ENCODE peak calls at places on chromosomes 16 and 17, in seven cellular contexts. W, J, A, T, Q, O and C are unnamed samples. For H3K36me3, the result is how much of the 10 kb centered on the place peaks cover.

GRCh38 chr17:58382108-58382884 is 30.3 kb upstream of the SUPT4H1 start:
- DNase-seq in A (no peak), Q (no peak), W (no peak), T (no peak), J (no peak), O (peak), C (no peak)

GRCh38 chr17:27268394-27269085 is 25.4 kb upstream of the WSB1 start:
- DNase-seq in W (no peak), J (no peak), T (no peak), O (no peak), Q (no peak), A (no peak), C (no peak)

GRCh38 chr17:2892305-2892971 is 96.2 kb downstream of the RAP1GAP2 start:
- DNase-seq in J (peak), A (no peak), W (no peak), O (no peak), Q (peak), T (no peak), C (no peak)

GRCh38 chr16:4194661-4195060 is 47.2 kb downstream of the SRL start:
- DNase-seq in O (no peak), T (no peak), A (no peak), W (no peak), J (no peak), Q (no peak), C (no peak)

GRCh38 chr16:85123891-85124635 is 11.8 kb upstream of the CIBAR2 start:
- DNase-seq in W (no peak), T (no peak), Q (peak), A (no peak), J (no peak), O (no peak), C (peak)

GRCh38 chr16:4270091-4270490 is 2.7 kb downstream of the TFAP4 start:
- DNase-seq in O (no peak), Q (no peak), T (no peak), J (no peak), A (no peak), W (no peak), C (no peak)

GRCh38 chr16:14117051-14117450 is 45.9 kb downstream of the MRTFB start:
- DNase-seq in O (no peak), T (no peak), A (no peak), W (no peak), J (no peak), Q (no peak), C (no peak)

GRCh38 chr17:49739662-49740271 is 24.2 kb downstream of the FAM117A start:
- DNase-seq in Q (peak), A (peak), J (peak), T (peak), W (peak), O (no peak), C (peak)

GRCh38 chr17:56699186-56699895 is 105.8 kb downstream of the NOG start:
- DNase-seq in T (no peak), O (no peak), J (peak), W (peak), A (no peak), Q (peak), C (peak)

GRCh38 chr17:75795820-75796607 is 11.4 kb downstream of the UNK start:
- DNase-seq in Q (no peak), O (no peak), J (no peak), A (no peak), T (peak), W (no peak), C (peak)

GRCh38 chr17:2853111-2853721 is 57.0 kb downstream of the RAP1GAP2 start:
- DNase-seq in T (peak), Q (peak), O (no peak), A (no peak), W (no peak), J (peak), C (peak)

GRCh38 chr16:87416826-87417471 is 24.8 kb downstream of the MAP1LC3B start:
- DNase-seq in J (no peak), T (peak), O (no peak), Q (peak), W (no peak), A (no peak), C (peak)

GRCh38 chr16:78925071-78925714 is 675.3 kb downstream of the MAF start:
- DNase-seq in A (no peak), O (no peak), W (no peak), T (peak), Q (peak), J (peak), C (no peak)

GRCh38 chr17:40025991-40026815 is 11.0 kb downstream of the CSF3 start:
- DNase-seq in J (no peak), Q (no peak), A (no peak), T (no peak), O (no peak), W (no peak), C (no peak)

GRCh38 chr17:46012506-46013079 is 13.5 kb downstream of the STH start:
- DNase-seq in A (no peak), W (no peak), J (no peak), T (no peak), Q (no peak), O (no peak), C (no peak)

GRCh38 chr16:50251375-50252081 is 14.8 kb upstream of the ADCY7 start:
- DNase-seq in W (no peak), O (no peak), Q (no peak), A (no peak), T (no peak), J (no peak), C (no peak)

GRCh38 chr17:65559483-65559801 is 2.0 kb downstream of the AXIN2 start:
- DNase-seq in J (no peak), O (no peak), A (no peak), T (no peak), W (no peak), Q (no peak), C (no peak)

GRCh38 chr16:75928295-75928694 is 202.0 kb upstream of the CPHXL start:
- DNase-seq in J (no peak), Q (no peak), O (no peak), W (no peak), T (no peak), A (no peak), C (no peak)

GRCh38 chr17:48429638-48430586 is at the start of gene SKAP1:
- DNase-seq in A (no peak), W (no peak), O (no peak), J (peak), T (no peak), Q (peak), C (no peak)

GRCh38 chr16:9107025-9107970 is 15.9 kb downstream of the HAPSTR1 start:
- DNase-seq in T (no peak), J (no peak), W (no peak), O (no peak), A (no peak), Q (no peak), C (no peak)

GRCh38 chr17:40309938-40310510 is 1.0 kb downstream of the RARA start:
- DNase-seq in O (no peak), J (no peak), Q (no peak), A (peak), T (no peak), W (no peak), C (peak)

GRCh38 chr16:88441460-88441859 is 11.6 kb upstream of the ZFPM1 start:
- DNase-seq in W (no peak), O (no peak), A (no peak), J (no peak), T (no peak), Q (no peak), C (no peak)

GRCh38 chr16:30895592-30896202 is 717 bp upstream of the CTF1 start:
- DNase-seq in O (no peak), W (no peak), T (peak), J (no peak), A (no peak), Q (no peak), C (no peak)

GRCh38 chr16:71883849-71884638 is at the start of gene ZNF821:
- DNase-seq in J (peak), O (no peak), Q (peak), A (peak), W (no peak), T (peak), C (peak)

GRCh38 chr17:47708864-47709541 is 15.0 kb downstream of the TBKBP1 start:
- DNase-seq in O (no peak), W (no peak), T (peak), Q (no peak), J (peak), A (no peak), C (peak)

GRCh38 chr17:77882481-77883212 is 75.9 kb upstream of the TNRC6C start:
- DNase-seq in J (peak), Q (peak), W (no peak), A (no peak), O (peak), T (no peak), C (peak)

DNA sequence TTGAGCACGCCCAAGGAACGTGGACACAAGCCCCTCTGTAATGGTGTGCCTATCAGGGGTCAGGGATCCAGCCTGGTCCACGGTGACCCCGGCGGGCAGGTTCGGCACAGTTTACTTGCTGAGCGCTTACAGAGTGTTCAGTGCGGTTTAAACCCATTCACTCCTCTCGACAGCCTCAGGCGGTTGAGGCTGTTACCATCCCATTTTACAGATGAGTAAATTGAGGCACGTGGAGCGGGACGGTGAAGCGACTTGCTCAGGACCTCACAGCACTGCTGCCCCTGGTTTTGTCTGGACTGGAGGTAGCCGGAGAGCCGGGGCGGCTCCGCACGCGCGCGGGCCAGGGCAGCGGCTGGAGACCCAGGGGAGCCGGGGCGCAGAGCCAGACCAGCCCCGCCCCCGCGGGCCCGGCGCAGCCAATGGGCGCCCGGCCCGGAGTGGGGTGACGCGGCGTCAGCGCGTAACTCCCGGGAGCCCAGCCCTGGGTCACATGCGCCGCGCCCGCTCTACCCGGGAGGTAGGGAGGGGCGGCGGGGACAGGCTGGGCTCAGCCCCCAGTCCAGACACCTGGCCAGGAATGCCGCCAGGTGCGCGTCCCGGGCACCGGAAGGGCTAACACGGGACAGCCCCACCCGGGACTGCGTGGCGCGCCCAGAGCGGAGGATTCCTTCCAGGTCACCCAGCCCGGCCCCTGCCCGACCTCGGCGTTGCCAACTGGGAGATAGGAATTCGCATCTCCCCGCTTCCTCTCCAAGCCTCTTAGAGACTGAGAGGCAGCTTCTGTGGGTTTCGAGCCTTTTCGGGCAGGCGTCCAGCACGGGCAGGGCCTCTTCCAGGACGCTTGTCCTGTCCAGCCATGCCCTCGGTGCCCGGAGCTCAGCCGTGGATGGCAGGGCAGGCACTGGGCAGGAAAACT is 3.3 kb upstream of the SREBF1 start:
- DNase-seq in Q (peak), W (no peak), A (peak), O (no peak), J (peak), T (peak), C (peak)
- TF ChIP-seq EP300 in Q (peak), W (no peak), A (peak), O (no peak), J (no peak), T (no peak), C (peak)

GRCh38 chr17:38891441-38891840 is 21.6 kb downstream of the LASP1 start:
- DNase-seq in T (no peak), J (no peak), Q (no peak), O (no peak), W (no peak), A (no peak), C (no peak)
- H3K36me3 ChIP-seq in T (under half), J (half or more), Q (under half), O (under half), W (half or more), A (under half), C (under half)

GRCh38 chr17:59842901-59843652 is 49.7 kb downstream of the TUBD1 start:
- DNase-seq in T (no peak), Q (peak), O (peak), J (peak), W (no peak), A (no peak), C (peak)
- TF ChIP-seq POLR2A in T (no peak), Q (peak), O (peak), J (no peak), W (no peak), A (peak), C (peak)

DNA sequence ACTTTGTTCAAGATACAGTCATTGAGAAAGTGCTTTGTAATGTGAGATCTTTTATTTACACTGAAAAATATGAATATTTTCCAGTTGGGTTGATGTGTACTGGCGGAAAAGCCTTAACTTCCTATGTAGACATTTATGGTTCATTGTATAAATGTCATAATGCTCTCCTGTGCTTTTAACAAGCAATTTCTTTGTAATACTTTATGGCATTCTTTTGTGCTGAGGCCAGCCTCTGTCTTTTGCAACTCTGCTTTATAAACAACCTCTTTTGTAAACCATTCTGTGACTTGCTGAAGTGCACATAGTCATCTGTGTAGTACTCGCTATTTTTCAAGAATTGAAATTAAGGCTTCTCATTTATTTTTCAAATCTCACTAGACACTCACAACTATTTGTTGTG is 291.2 kb downstream of the CDH11 start:
- DNase-seq in O (no peak), A (no peak), W (no peak), T (no peak), Q (no peak), J (no peak), C (no peak)
- TF ChIP-seq EP300 in O (no peak), A (no peak), W (no peak), T (no peak), Q (no peak), J (no peak), C (no peak)

GRCh38 chr16:2170080-2170479 is 14.5 kb downstream of the TRAF7 start:
- DNase-seq in W (no peak), O (no peak), T (no peak), Q (no peak), A (no peak), J (no peak), C (no peak)

GRCh38 chr16:2172688-2173335 is 17.2 kb downstream of the TRAF7 start:
- DNase-seq in W (no peak), T (no peak), Q (no peak), O (no peak), A (no peak), J (no peak), C (no peak)

GRCh38 chr16:2171601-2172178 is 16.1 kb downstream of the TRAF7 start:
- DNase-seq in O (no peak), J (no peak), A (no peak), T (no peak), Q (no peak), W (no peak), C (no peak)

GRCh38 chr16:2173366-2173765 is 17.8 kb downstream of the TRAF7 start:
- DNase-seq in O (no peak), Q (no peak), T (no peak), W (no peak), J (no peak), A (no peak), C (no peak)

GRCh38 chr16:2170587-2171435 is 15.2 kb downstream of the TRAF7 start:
- DNase-seq in T (no peak), J (no peak), W (no peak), Q (no peak), O (no peak), A (no peak), C (no peak)
- H3K36me3 ChIP-seq in T (under half), J (half or more), W (half or more), Q (under half), O (under half), A (under half), C (half or more)

DNA sequence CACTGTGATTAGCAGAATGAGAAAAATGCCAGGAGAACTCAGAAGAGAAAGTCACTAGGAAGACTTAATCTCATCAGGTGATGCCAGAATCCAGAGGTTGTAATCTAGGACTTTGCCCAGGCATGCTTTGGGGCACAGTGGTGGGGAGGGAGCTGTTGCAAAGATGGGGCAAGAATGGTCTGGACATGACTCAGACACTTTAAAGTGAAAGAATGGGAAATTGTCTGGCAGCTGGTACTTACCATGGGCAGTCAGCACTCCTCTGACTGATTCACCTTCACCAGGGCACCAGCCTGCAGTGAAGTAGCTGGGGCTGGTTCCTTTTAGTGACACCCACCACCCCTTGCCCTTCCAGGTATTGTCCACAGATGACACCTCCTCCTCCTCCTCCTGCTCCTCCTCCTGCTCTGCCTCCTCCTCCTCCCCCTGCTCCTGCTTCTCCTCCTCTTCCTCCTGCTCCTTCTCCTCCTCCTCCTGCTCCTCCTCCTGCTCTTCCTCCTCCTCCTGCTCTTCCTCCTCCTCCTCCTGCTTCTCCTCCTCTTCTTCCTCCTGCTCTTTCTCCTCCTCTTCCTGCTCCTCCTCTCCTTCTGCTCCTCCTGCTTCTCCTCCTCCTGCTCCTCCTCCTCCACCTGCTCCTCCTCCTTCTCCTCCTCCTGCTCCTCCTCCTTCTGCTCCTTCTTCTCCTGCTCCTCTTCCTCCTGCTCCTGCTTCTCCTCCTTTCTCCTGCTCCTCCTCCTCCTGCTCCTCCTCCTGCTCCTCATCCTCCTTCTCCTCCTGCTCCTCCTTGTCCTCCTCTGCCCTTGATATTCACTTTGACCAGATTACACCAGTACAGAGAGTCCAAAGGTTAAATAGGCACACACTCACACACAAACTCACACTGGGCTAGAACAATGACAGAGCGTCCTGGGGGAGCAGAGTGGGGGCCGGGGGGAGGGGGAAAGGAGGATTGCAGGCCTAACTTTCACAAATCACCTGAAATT is at the start of gene CHD9NB:
- DNase-seq in A (no peak), W (no peak), T (no peak), Q (peak), J (no peak), O (no peak), C (peak)
- TF ChIP-seq POLR2A in A (no peak), W (no peak), T (no peak), Q (no peak), J (no peak), O (no peak), C (no peak)

GRCh38 chr17:81926451-81927144 is 937 bp downstream of the MAFG start:
- DNase-seq in T (peak), O (no peak), Q (peak), A (peak), W (peak), J (peak), C (peak)
- TF ChIP-seq EP300 in T (no peak), O (no peak), Q (no peak), A (no peak), W (no peak), J (no peak), C (no peak)